ENCODE peak calls at places on chromosomes 5 and 9, in nine cellular contexts. H, M, X, R, Y, U, L, F and C are unnamed samples.

GRCh38 chr9:16611969-16612368 is 258.5 kb downstream of the BNC2 start:
- DNase-seq in M (no peak), H (no peak), Y (peak; percentile 29), L (no peak), X (no peak), R (no peak), U (no peak), F (no peak), C (no peak)

GRCh38 chr9:121650220-121651013 is 1.0 kb upstream of the DAB2IP start:
- DNase-seq in Y (peak; percentile 55), F (peak; percentile 85), X (no peak), U (no peak), L (peak; percentile 62), H (peak; percentile 46), R (no peak), M (peak; percentile 29), C (no peak)

GRCh38 chr9:97556036-97556720 is 54.7 kb downstream of the TMOD1 start:
- DNase-seq in Y (no peak), R (no peak), L (no peak), F (no peak), U (no peak), M (no peak), X (no peak), H (no peak), C (no peak)

GRCh38 chr5:61342066-61342465 is 10.0 kb downstream of the ZSWIM6 start:
- DNase-seq in L (peak; percentile 58), F (no peak), R (no peak), X (no peak), Y (peak; percentile 89), M (no peak), U (no peak), H (no peak), C (no peak)

GRCh38 chr9:116792271-116792670 is 105.2 kb downstream of the TRIM32 start:
- DNase-seq in Y (no peak), X (no peak), L (no peak), F (no peak), H (no peak), R (no peak), M (no peak), U (no peak), C (no peak)

GRCh38 chr9:78542491-78543175 is 245.7 kb downstream of the PSAT1 start:
- DNase-seq in R (no peak), Y (no peak), F (no peak), X (no peak), L (no peak), U (no peak), H (no peak), M (no peak), C (no peak)

GRCh38 chr9:89463986-89464901 is 33.7 kb downstream of the SEMA4D start:
- DNase-seq in M (no peak), X (peak; percentile 79), F (no peak), Y (no peak), H (peak; percentile 35), R (peak; percentile 58), L (no peak), U (peak; percentile 27), C (no peak)

GRCh38 chr5:180441577-180441976 is 52.6 kb upstream of the CNOT6 start:
- DNase-seq in X (no peak), U (no peak), Y (no peak), M (no peak), R (no peak), H (no peak), L (peak; percentile 87), F (no peak), C (no peak)

GRCh38 chr5:171415115-171415730 is 4.2 kb upstream of the FGF18 start:
- DNase-seq in U (no peak), M (no peak), H (no peak), L (no peak), Y (peak; percentile 81), R (no peak), F (no peak), X (no peak), C (no peak)

GRCh38 chr5:54514269-54514668 is 3.3 kb upstream of the SNX18 start:
- DNase-seq in X (no peak), F (no peak), L (peak; percentile 16), U (no peak), M (no peak), Y (peak; percentile 26), H (no peak), R (no peak), C (no peak)

GRCh38 chr9:13110766-13111400 is 168.6 kb downstream of the MPDZ start:
- DNase-seq in Y (peak; percentile 38), R (no peak), F (peak; percentile 16), U (peak; percentile 78), X (no peak), H (peak; percentile 45), L (no peak), M (no peak), C (no peak)

GRCh38 chr5:35202319-35203111 is 27.8 kb downstream of the PRLR start:
- DNase-seq in H (peak; percentile 59), M (no peak), Y (peak; percentile 34), X (no peak), F (no peak), L (peak; percentile 58), U (no peak), R (no peak), C (peak; percentile 57)

GRCh38 chr9:117205806-117206205 is 209.1 kb downstream of the ASTN2 start:
- DNase-seq in F (no peak), R (no peak), Y (peak; percentile 15), L (no peak), H (no peak), X (no peak), U (no peak), M (no peak), C (no peak)

DNA sequence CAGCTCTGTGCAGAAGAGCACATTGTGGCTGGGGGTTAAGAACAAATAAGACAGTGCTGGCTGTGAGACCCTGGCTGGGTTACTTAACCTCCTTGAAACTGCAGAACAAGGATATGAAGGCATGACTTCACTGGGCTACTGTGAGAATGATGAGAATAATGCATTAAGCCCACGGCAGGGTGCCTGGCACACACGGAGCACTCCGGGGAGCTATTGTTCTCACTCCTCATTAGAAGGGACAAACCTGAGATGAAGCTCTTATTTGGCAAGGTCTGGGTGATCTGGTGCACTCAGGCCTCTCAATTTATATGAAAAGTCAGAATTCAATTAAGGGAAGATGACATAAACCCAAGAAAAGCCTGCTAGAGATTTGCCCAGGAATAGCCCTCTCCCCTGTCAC is 102.3 kb downstream of the COL23A1 start:
- DNase-seq in H (no peak), F (no peak), R (no peak), L (no peak), Y (no peak), X (no peak), U (no peak), M (no peak), C (no peak)
- H3K4me3 ChIP-seq in H (no peak overlapping the region), F (no peak overlapping the region), R (no peak overlapping the region), L (no peak overlapping the region), Y (no peak overlapping the region), X (no peak overlapping the region), U (no peak overlapping the region), M (no peak overlapping the region), C (no peak overlapping the region)

DNA sequence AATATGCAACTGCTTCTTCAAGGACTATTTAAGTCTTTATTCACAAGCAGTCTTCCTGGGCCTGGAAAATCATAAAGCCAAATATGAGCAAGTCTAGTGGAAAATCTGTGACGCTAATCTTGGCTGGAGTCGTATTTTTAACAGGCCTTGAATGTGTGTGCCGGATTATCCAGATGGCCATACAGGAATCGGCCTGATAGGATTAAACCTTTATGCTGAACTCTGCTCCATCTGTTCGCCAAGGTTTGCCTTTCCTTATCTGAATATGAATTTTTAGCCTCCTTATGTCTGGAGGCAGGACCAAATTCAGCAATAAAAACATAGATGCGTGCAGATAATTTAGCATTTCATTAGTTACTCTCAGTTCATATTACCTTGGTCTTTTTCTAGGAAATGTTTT is 294.5 kb downstream of the EBF1 start:
- DNase-seq in F (peak; percentile 14), H (peak; percentile 8), L (no peak), U (no peak), Y (no peak), X (no peak), R (no peak), M (no peak), C (no peak)
- H3K27ac ChIP-seq in F (peak overlapping the region; percentile 50), H (no peak overlapping the region), L (no peak overlapping the region), U (peak overlapping the region; percentile 67), Y (no peak overlapping the region), X (no peak overlapping the region), R (no peak overlapping the region), M (no peak overlapping the region), C (no peak overlapping the region)

GRCh38 chr5:16920109-16920816 is 15.8 kb downstream of the MYO10 start:
- DNase-seq in M (no peak), F (no peak), H (no peak), U (no peak), R (no peak), Y (no peak), X (no peak), L (no peak), C (no peak)
- H3K4me3 ChIP-seq in M (no peak overlapping the region), F (no peak overlapping the region), H (no peak overlapping the region), U (no peak overlapping the region), R (no peak overlapping the region), Y (no peak overlapping the region), X (no peak overlapping the region), L (no peak overlapping the region), C (no peak overlapping the region)

GRCh38 chr9:133627341-133627740 is 8.8 kb upstream of the DBH start:
- DNase-seq in X (no peak), H (no peak), L (no peak), M (no peak), F (no peak), U (no peak), Y (no peak), R (no peak), C (no peak)

GRCh38 chr9:133631111-133631510 is 5.1 kb upstream of the DBH start:
- DNase-seq in F (no peak), H (no peak), L (no peak), U (no peak), Y (no peak), R (no peak), X (no peak), M (no peak), C (no peak)

GRCh38 chr9:133632806-133633680 is 3.1 kb upstream of the DBH start:
- DNase-seq in U (no peak), L (no peak), M (no peak), R (no peak), H (no peak), F (no peak), X (no peak), Y (no peak), C (no peak)

GRCh38 chr9:133628766-133629165 is 7.4 kb upstream of the DBH start:
- DNase-seq in H (no peak), L (no peak), Y (no peak), R (no peak), X (no peak), M (no peak), F (no peak), U (no peak), C (no peak)

DNA sequence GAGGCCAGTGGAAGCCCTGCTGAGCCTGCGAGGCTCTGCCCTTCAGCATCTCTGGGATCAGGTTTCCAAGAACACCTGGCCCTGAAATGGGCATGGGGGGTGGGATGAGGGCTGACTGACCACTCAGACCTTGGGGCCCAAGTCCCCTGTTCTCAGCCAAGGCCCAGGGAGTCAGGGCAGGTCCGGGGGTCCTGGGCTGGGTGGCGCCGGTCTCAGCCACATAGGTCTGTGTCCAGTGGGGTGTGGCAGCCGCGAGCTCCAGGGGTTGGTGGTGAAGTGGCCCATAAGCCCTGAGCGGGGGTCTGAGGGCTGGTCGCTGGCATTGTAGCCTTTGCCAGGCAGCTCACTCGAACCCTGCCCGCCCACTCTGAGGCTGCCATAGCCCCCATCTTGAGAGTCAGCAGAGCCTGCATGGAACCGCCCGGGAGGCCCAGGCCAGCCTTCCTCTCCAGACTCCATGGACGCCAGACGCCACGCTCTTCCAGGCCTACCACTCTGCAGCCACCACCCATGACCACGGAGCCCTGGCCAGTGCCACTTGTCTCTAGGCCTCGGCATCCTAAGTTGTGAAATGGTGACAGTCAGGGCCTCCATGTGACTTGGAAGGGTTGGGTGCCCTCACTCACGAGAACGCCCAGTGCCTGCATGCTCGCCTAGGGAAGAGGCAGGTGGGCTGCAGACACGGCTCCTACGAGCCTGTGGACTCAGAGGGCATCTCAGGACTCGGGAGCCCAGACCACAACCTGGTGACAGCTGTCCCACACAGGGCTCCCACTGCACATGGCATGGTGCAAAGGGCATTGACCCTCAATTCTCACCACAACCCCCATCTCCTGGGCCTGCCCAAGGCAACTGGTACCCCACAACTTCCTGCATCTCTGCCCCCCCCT is 6.7 kb upstream of the DBH start:
- DNase-seq in L (no peak), M (no peak), Y (no peak), H (no peak), R (no peak), U (no peak), X (no peak), F (no peak), C (no peak)
- H3K27ac ChIP-seq in L (no peak overlapping the region), M (no peak overlapping the region), Y (no peak overlapping the region), H (no peak overlapping the region), R (no peak overlapping the region), U (no peak overlapping the region), X (no peak overlapping the region), F (no peak overlapping the region), C (no peak overlapping the region)